ENCODE peak calls at places on chromosomes 13 and 19, in four cellular contexts. T, I, Y and H are unnamed samples.

GRCh38 chr19:55638864-55639359 is 1.9 kb upstream of the ZNF580 start:
- DNase-seq in T (no peak), I (peak), Y (no peak), H (peak)

GRCh38 chr19:39218230-39219007 is 14.4 kb upstream of the SYCN start:
- DNase-seq in T (no peak), I (no peak), Y (no peak), H (peak)

GRCh38 chr19:38650911-38651584 is 3.6 kb downstream of the ACTN4 start:
- DNase-seq in T (no peak), I (peak), Y (no peak), H (no peak)

GRCh38 chr19:39363909-39364457 is 21.8 kb downstream of the SAMD4B start:
- DNase-seq in T (no peak), I (peak), Y (no peak), H (no peak)

GRCh38 chr19:55253842-55254624 is 4.8 kb downstream of the PPP6R1 start:
- DNase-seq in T (peak), I (no peak), Y (peak), H (no peak)

GRCh38 chr19:48861313-48861712 is 7.1 kb downstream of the PLEKHA4 start:
- DNase-seq in T (no peak), I (no peak), Y (no peak), H (no peak)

GRCh38 chr19:50728084-50728737 is 5.0 kb downstream of the CLEC11A start:
- DNase-seq in T (no peak), I (peak), Y (peak), H (peak)

GRCh38 chr13:36124236-36124822 is 6.9 kb downstream of the DCLK1 start:
- DNase-seq in T (no peak), I (peak), Y (no peak), H (no peak)

GRCh38 chr13:41008349-41008980 is 10.7 kb downstream of the ELF1 start:
- DNase-seq in T (no peak), I (peak), Y (no peak), H (no peak)

GRCh38 chr13:71580614-71581013 is 286.4 kb downstream of the DACH1 start:
- DNase-seq in T (no peak), I (no peak), Y (no peak), H (no peak)

GRCh38 chr13:110261166-110262081 is 45.5 kb downstream of the COL4A1 start:
- DNase-seq in T (no peak), I (no peak), Y (no peak), H (no peak)

GRCh38 chr13:109818891-109819290 is 32.5 kb upstream of the IRS2 start:
- DNase-seq in T (no peak), I (peak), Y (no peak), H (no peak)

GRCh38 chr13:90564096-90564495 is 783.4 kb upstream of the MIR17HG start:
- DNase-seq in T (no peak), I (no peak), Y (no peak), H (no peak)

GRCh38 chr13:113937497-113938140 is 36.3 kb downstream of the C13orf46 start:
- DNase-seq in T (no peak), I (no peak), Y (no peak), H (no peak)

GRCh38 chr19:31553112-31553843 is 204.0 kb upstream of the TSHZ3 start:
- DNase-seq in T (no peak), I (peak), Y (no peak), H (no peak)

GRCh38 chr19:58277748-58278147 is 1.0 kb upstream of the ZNF8 start:
- DNase-seq in T (no peak), I (no peak), Y (no peak), H (no peak)

GRCh38 chr19:16425993-16426392 is 45.8 kb downstream of the EPS15L1 start:
- DNase-seq in T (no peak), I (no peak), Y (no peak), H (no peak)

GRCh38 chr13:32415019-32415418 is 12.9 kb downstream of the N4BP2L1 start:
- DNase-seq in T (no peak), I (peak), Y (no peak), H (no peak)

GRCh38 chr19:55586976-55587668 is 6.5 kb upstream of the ZNF579 start:
- DNase-seq in T (peak), I (peak), Y (peak), H (peak)

GRCh38 chr13:66922444-66922843 is 307.7 kb downstream of the PCDH9 start:
- DNase-seq in T (no peak), I (no peak), Y (no peak), H (no peak)

GRCh38 chr13:97474581-97474980 is 40.6 kb downstream of the RAP2A start:
- DNase-seq in T (no peak), I (no peak), Y (no peak), H (no peak)

GRCh38 chr19:39246951-39247669 is 1.5 kb downstream of the IFNL4 start:
- DNase-seq in T (no peak), I (peak), Y (no peak), H (peak)

GRCh38 chr19:35673121-35673804 is 6.9 kb downstream of the UPK1A start:
- DNase-seq in T (no peak), I (peak), Y (peak), H (no peak)

GRCh38 chr13:56501750-56502149 is 639.0 kb upstream of the PRR20A start:
- DNase-seq in T (no peak), I (no peak), Y (no peak), H (no peak)

GRCh38 chr13:94595006-94595942 is 678 bp downstream of the TGDS start:
- DNase-seq in T (peak), I (peak), Y (peak), H (no peak)

GRCh38 chr19:46766569-46767317 is 20.5 kb upstream of the STRN4 start:
- DNase-seq in T (no peak), I (peak), Y (peak), H (no peak)

GRCh38 chr19:8363803-8364771 is at the start of gene ANGPTL4:
- DNase-seq in T (no peak), I (peak), Y (peak), H (no peak)

GRCh38 chr19:38003427-38004099 is 96.6 kb downstream of the SIPA1L3 start:
- DNase-seq in T (peak), I (peak), Y (no peak), H (peak)

GRCh38 chr13:21676611-21677021 is 5.7 kb downstream of the FGF9 start:
- DNase-seq in T (no peak), I (no peak), Y (peak), H (no peak)